ENCODE peak calls at places on chromosomes 6 and 20, in four cellular contexts. One of them, this sample, is unnamed. For H3K9me2, the result is how much of the 10 kb centered on the place peaks cover.

GRCh38 chr6:79648315-79648714 is 17.2 kb downstream of the SH3BGRL2 start:
- DNase-seq in GM23248: no peak
- DNase-seq in HCT116: no peak
- DNase-seq in GM23338: no peak
- DNase-seq in this sample: no peak

GRCh38 chr6:131381052-131381451 is 192.0 kb upstream of the ARG1 start:
- DNase-seq in GM23248: no peak
- DNase-seq in GM23338: no peak
- DNase-seq in HCT116: no peak
- DNase-seq in this sample: no peak

GRCh38 chr20:23641936-23642751 is 4.4 kb upstream of the CST3 start:
- DNase-seq in GM23338: no peak
- DNase-seq in HCT116: no peak
- DNase-seq in GM23248: peak
- DNase-seq in this sample: no peak

GRCh38 chr6:156909212-156910010 is 132.2 kb downstream of the ARID1B start:
- DNase-seq in GM23338: no peak
- DNase-seq in GM23248: no peak
- DNase-seq in HCT116: no peak
- DNase-seq in this sample: no peak

GRCh38 chr6:119259027-119259426 is 90.5 kb downstream of the MAN1A1 start:
- DNase-seq in GM23338: no peak
- DNase-seq in GM23248: no peak
- DNase-seq in HCT116: peak
- DNase-seq in this sample: no peak

GRCh38 chr6:107318100-107318736 is 141.1 kb downstream of the PDSS2 start:
- DNase-seq in GM23248: peak
- DNase-seq in GM23338: peak
- DNase-seq in HCT116: peak
- DNase-seq in this sample: peak

GRCh38 chr6:126888727-126889725 is 229.4 kb upstream of the RSPO3 start:
- DNase-seq in GM23338: no peak
- DNase-seq in HCT116: no peak
- DNase-seq in GM23248: no peak
- DNase-seq in this sample: no peak

GRCh38 chr6:54747955-54748354 is 98.6 kb upstream of the FAM83B start:
- DNase-seq in GM23248: no peak
- DNase-seq in HCT116: no peak
- DNase-seq in GM23338: no peak
- DNase-seq in this sample: no peak

GRCh38 chr6:118569498-118569897 is 21.4 kb downstream of the PLN start:
- DNase-seq in GM23338: no peak
- DNase-seq in GM23248: no peak
- DNase-seq in HCT116: no peak
- DNase-seq in this sample: no peak

GRCh38 chr6:14713008-14713452 is 532.8 kb upstream of the JARID2 start:
- DNase-seq in GM23338: no peak
- DNase-seq in HCT116: no peak
- DNase-seq in GM23248: peak
- DNase-seq in this sample: no peak

GRCh38 chr6:44657201-44657824 is 269.8 kb downstream of the CDC5L start:
- DNase-seq in GM23248: no peak
- DNase-seq in HCT116: no peak
- DNase-seq in GM23338: peak
- DNase-seq in this sample: no peak

GRCh38 chr6:142530566-142530965 is 228.8 kb downstream of the ADGRG6 start:
- DNase-seq in GM23338: no peak
- DNase-seq in HCT116: no peak
- DNase-seq in GM23248: peak
- DNase-seq in this sample: no peak

GRCh38 chr6:142531727-142532126 is 229.9 kb downstream of the ADGRG6 start:
- DNase-seq in HCT116: no peak
- DNase-seq in GM23248: no peak
- DNase-seq in GM23338: no peak
- DNase-seq in this sample: no peak

GRCh38 chr6:142537612-142538478 is 236.0 kb downstream of the ADGRG6 start:
- DNase-seq in GM23338: peak
- DNase-seq in HCT116: peak
- DNase-seq in GM23248: peak
- DNase-seq in this sample: peak

DNA sequence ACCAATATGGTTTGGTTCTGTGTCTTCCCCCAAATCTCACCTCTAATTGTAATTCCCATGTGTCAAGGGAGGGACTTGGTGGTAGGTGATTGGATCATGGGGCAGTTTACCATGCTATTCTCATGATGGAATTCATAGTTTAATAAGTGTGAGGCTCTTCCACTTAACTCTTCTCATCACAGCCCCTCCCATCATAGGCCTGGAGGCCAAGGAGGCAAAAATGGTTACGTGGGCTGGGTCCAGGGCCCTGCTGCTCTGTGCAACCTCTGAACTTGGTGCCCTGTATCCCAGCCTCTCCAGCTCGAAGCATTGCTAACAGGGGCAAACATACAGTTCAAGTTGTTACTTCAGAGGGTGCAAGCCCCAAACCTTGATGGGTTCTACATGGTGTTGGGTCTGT is 232.7 kb downstream of the ADGRG6 start:
- DNase-seq in HCT116: no peak
- DNase-seq in GM23338: no peak
- DNase-seq in GM23248: no peak
- DNase-seq in this sample: no peak
- TF ChIP-seq EZH2phosphoT487 in HCT116: no peak
- TF ChIP-seq EZH2phosphoT487 in GM23338: no peak
- TF ChIP-seq EZH2phosphoT487 in GM23248: no peak
- TF ChIP-seq EZH2phosphoT487 in this sample: no peak

GRCh38 chr20:45752747-45753146 is 30.6 kb downstream of the SPINT4 start:
- DNase-seq in GM23338: no peak
- DNase-seq in GM23248: peak
- DNase-seq in HCT116: no peak
- DNase-seq in this sample: no peak
- H3K9me2 ChIP-seq in GM23338: under half
- H3K9me2 ChIP-seq in GM23248: under half
- H3K9me2 ChIP-seq in HCT116: under half
- H3K9me2 ChIP-seq in this sample: under half

GRCh38 chr6:136591617-136592016 is 41.4 kb upstream of the MAP7 start:
- DNase-seq in GM23338: peak
- DNase-seq in HCT116: no peak
- DNase-seq in GM23248: no peak
- DNase-seq in this sample: no peak
- TF ChIP-seq EZH2phosphoT487 in GM23338: no peak
- TF ChIP-seq EZH2phosphoT487 in HCT116: no peak
- TF ChIP-seq EZH2phosphoT487 in GM23248: no peak
- TF ChIP-seq EZH2phosphoT487 in this sample: no peak

DNA sequence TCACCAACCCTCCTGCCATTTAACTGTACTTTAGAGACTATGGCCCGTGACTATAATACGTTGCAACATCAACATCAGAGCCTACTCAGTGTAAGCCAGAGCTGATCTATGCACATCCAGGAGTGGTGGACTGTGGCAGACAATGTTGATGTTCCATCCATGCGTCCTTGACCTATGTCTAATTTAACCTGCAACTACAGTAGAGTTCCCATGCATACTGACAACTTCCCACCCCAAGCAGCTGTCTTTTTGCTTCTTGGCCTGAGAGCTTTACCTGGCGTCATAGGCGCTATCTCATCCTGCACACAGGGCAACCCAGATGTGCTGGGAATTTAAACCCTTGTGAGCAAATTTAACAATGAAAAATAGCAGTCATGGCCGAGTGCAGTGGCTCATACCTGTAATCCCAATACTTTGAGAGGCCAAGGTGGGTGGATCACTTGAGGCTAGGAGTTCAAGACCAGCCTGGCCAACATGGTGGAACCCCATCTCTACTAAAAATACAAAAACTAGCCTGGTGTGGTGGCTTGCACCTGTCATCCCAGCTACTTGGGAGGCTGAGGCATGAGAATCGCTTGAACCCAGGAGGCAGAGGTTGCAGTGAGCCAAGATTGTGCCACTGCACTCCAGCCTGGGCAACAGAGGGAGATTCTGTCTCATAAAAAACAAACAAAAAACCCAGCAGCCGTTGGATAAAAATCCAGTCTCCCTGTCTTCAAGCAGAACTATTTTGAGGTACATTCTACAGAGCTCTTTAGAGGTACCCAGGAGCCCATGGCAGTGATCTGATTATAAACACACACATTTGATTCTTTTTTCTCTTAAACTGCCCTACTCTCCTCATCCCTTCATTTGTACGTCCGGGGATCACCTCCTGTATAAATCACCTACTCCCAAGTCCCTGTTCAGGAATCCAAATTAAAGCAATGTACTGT is 22.0 kb downstream of the PERP start:
- DNase-seq in GM23248: no peak
- DNase-seq in HCT116: no peak
- DNase-seq in GM23338: no peak
- DNase-seq in this sample: no peak
- H3K9me2 ChIP-seq in GM23248: under half
- H3K9me2 ChIP-seq in HCT116: under half
- H3K9me2 ChIP-seq in GM23338: under half
- H3K9me2 ChIP-seq in this sample: under half

GRCh38 chr6:36340341-36340670 is 3.6 kb upstream of the BNIP5 start:
- DNase-seq in HCT116: no peak
- DNase-seq in GM23248: no peak
- DNase-seq in GM23338: no peak
- DNase-seq in this sample: no peak

GRCh38 chr6:36340671-36341454 is 4.2 kb upstream of the BNIP5 start:
- DNase-seq in GM23248: peak
- DNase-seq in GM23338: peak
- DNase-seq in HCT116: peak
- DNase-seq in this sample: peak

GRCh38 chr6:36345681-36346417 is 9.2 kb upstream of the BNIP5 start:
- DNase-seq in HCT116: no peak
- DNase-seq in GM23338: peak
- DNase-seq in GM23248: no peak
- DNase-seq in this sample: no peak

GRCh38 chr6:36346486-36346885 is 9.8 kb upstream of the BNIP5 start:
- DNase-seq in HCT116: no peak
- DNase-seq in GM23248: no peak
- DNase-seq in GM23338: no peak
- DNase-seq in this sample: no peak

DNA sequence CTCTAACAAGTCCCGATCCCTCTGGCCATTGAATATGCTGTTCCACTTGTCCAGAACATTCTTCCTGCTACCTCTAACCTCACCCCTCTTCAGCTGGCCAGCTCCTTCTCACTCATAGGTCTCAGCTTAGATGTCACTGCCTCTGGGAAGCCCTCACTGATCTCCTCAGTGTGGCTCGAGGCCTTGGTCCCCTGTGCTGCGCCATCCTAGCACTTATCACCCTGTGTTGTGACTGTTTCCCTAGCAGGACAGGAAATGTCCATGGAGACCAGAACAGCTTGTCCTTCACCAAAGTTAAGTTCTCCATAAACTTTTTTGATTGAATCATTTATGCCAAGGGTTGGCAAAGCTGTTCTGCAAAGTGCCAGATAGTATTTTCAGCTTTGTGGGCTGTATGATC is 6.4 kb upstream of the BNIP5 start:
- DNase-seq in GM23248: no peak
- DNase-seq in GM23338: no peak
- DNase-seq in HCT116: no peak
- DNase-seq in this sample: no peak
- TF ChIP-seq EZH2phosphoT487 in GM23248: no peak
- TF ChIP-seq EZH2phosphoT487 in GM23338: no peak
- TF ChIP-seq EZH2phosphoT487 in HCT116: no peak
- TF ChIP-seq EZH2phosphoT487 in this sample: no peak

This sample was measured in OCI-LY7.